ENCODE peak calls at places on chromosomes 11 and 22, in six cellular contexts. R is fibroblast of lung, S is IMR-90, U is GM23338, V is SK-N-SH, P is OCI-LY7. A is an unnamed sample.

GRCh38 chr11:124207102-124207792 is 24.1 kb downstream of the OR10D3 start:
- DNase-seq in R (no peak), S (no peak), U (no peak), V (no peak), P (no peak), A (no peak)

GRCh38 chr22:26330971-26331625 is 98.0 kb upstream of the ASPHD2 start:
- DNase-seq in R (peak), S (peak), U (peak), V (peak), P (peak), A (peak)

GRCh38 chr11:130548491-130548833 is 100.0 kb downstream of the ADAMTS15 start:
- DNase-seq in R (no peak), S (peak), U (no peak), V (no peak), P (no peak), A (no peak)

GRCh38 chr11:31874631-31875191 is 63.6 kb upstream of the PAX6 start:
- DNase-seq in R (no peak), S (no peak), U (no peak), V (no peak), P (no peak), A (no peak)

GRCh38 chr11:105611414-105611813 is 1.5 kb downstream of the GRIA4 start:
- DNase-seq in R (no peak), S (no peak), U (no peak), V (peak), P (no peak), A (no peak)

GRCh38 chr11:1574256-1575242 is 2.5 kb upstream of the DUSP8 start:
- DNase-seq in R (peak), S (peak), U (peak), V (peak), P (peak), A (peak)

GRCh38 chr22:48357196-48357595 is 1470.5 kb downstream of the BRD1 start:
- DNase-seq in R (no peak), S (no peak), U (peak), V (no peak), P (no peak), A (no peak)

GRCh38 chr11:45300715-45301114 is 14.6 kb upstream of the SYT13 start:
- DNase-seq in R (no peak), S (no peak), U (no peak), V (no peak), P (no peak), A (no peak)

GRCh38 chr11:96196074-96196787 is 146.8 kb downstream of the MAML2 start:
- DNase-seq in R (no peak), S (no peak), U (no peak), V (no peak), P (no peak), A (no peak)

GRCh38 chr11:66183581-66184048 is 84.8 kb upstream of the RAB1B start:
- DNase-seq in R (no peak), S (no peak), U (peak), V (no peak), P (peak), A (no peak)

GRCh38 chr22:29026579-29026978 is 35.1 kb downstream of the C22orf31 start:
- DNase-seq in R (no peak), S (no peak), U (no peak), V (no peak), P (no peak), A (no peak)

GRCh38 chr22:19527861-19528417 is 3.7 kb upstream of the CLDN5 start:
- DNase-seq in R (peak), S (peak), U (no peak), V (no peak), P (no peak), A (peak)

GRCh38 chr22:24845036-24845918 is 39.3 kb downstream of the SGSM1 start:
- DNase-seq in R (peak), S (peak), U (no peak), V (no peak), P (no peak), A (peak)

GRCh38 chr11:75262961-75263852 is 22.6 kb downstream of the TPBGL start:
- DNase-seq in R (no peak), S (no peak), U (no peak), V (no peak), P (no peak), A (peak)

GRCh38 chr11:2944953-2945756 is 15.9 kb upstream of the PHLDA2 start:
- DNase-seq in R (peak), S (peak), U (peak), V (peak), P (no peak), A (peak)

GRCh38 chr11:66339686-66340483 is 3.7 kb upstream of the RIN1 start:
- DNase-seq in R (no peak), S (no peak), U (no peak), V (no peak), P (no peak), A (no peak)

GRCh38 chr11:13009921-13010736 is 1.0 kb downstream of the RASSF10 start:
- DNase-seq in R (peak), S (peak), U (peak), V (peak), P (no peak), A (peak)

GRCh38 chr11:108929241-108929640 is 264.4 kb downstream of the DDX10 start:
- DNase-seq in R (peak), S (peak), U (no peak), V (no peak), P (no peak), A (peak)

GRCh38 chr11:10926801-10927200 is 68.9 kb upstream of the ZBED5 start:
- DNase-seq in R (no peak), S (peak), U (no peak), V (no peak), P (no peak), A (peak)

GRCh38 chr11:104663190-104664140 is 234.8 kb downstream of the CASP12 start:
- DNase-seq in R (no peak), S (peak), U (no peak), V (no peak), P (no peak), A (no peak)

GRCh38 chr11:130872961-130873360 is 43.3 kb downstream of the SNX19 start:
- DNase-seq in R (peak), S (peak), U (no peak), V (no peak), P (no peak), A (peak)

GRCh38 chr11:115950660-115951059 is 446.4 kb upstream of the CADM1 start:
- DNase-seq in R (no peak), S (no peak), U (no peak), V (no peak), P (no peak), A (no peak)

GRCh38 chr11:131914299-131914902 is 544.0 kb downstream of the NTM start:
- DNase-seq in R (no peak), S (peak), U (no peak), V (peak), P (no peak), A (peak)

GRCh38 chr22:50207383-50208031 is 6.7 kb downstream of the SELENOO start:
- DNase-seq in R (no peak), S (no peak), U (no peak), V (no peak), P (peak), A (peak)

GRCh38 chr11:17734418-17734911 is at the start of gene KCNC1:
- DNase-seq in R (peak), S (peak), U (peak), V (peak), P (no peak), A (peak)

GRCh38 chr11:95849087-95849825 is 59.0 kb downstream of the CEP57 start:
- DNase-seq in R (peak), S (peak), U (peak), V (peak), P (peak), A (peak)

GRCh38 chr11:14376920-14377319 is 17.9 kb upstream of the RRAS2 start:
- DNase-seq in R (peak), S (no peak), U (no peak), V (no peak), P (no peak), A (peak)

GRCh38 chr11:46380340-46381045 is 976 bp upstream of the MDK start:
- DNase-seq in R (peak), S (no peak), U (peak), V (peak), P (no peak), A (peak)
- H2AFZ ChIP-seq in R (peak), S (peak), U (no peak), V (peak), P (no peak), A (peak)

DNA sequence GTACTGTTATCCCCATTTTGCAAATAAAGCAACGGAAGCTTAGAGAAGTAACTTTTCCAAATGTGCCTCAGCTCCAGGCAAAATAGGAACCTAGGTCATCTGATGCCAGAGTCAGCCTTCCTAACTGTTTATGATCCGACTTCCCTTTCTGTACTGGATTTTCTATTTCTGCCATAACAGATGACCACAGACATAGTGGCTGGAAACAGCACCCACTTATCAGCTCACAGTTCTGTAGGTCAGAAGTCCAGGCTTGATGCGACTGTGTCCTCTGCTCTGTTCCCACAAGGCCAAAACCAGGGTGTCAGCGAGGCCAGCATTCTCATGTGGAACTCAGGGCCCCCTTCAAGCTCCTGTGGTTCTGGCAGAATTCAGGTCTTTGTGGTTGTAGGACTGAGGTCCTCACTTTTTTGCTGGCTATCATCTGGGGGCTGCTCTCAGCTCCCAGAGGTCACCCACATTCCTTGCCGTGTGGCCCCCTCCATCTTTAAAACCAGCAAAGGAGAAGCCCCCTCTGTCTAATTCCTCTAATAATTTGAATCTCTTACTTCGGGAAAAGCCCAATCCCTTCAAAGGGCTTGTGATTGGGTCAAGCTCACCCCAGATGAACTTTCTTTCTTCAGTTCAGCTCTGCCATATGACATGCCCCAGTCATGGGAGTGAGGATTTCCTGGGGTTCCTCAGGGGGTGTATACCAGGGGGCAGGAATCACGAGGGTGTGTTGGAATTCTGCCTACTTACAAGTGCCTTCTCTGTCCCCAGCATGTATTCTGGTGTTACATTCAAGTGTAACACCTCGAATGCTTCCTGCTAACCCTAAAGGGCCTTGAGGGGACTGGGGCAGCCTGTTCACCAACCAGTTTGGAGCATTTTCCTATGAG is 15.3 kb downstream of the KCNJ5 start:
- DNase-seq in R (no peak), S (no peak), U (no peak), V (no peak), P (no peak), A (no peak)
- H3K4me3 ChIP-seq in R (peak), S (no peak), U (peak), V (no peak), P (no peak), A (peak)

GRCh38 chr11:29336727-29337212 is 680.1 kb downstream of the KCNA4 start:
- DNase-seq in R (peak), S (peak), U (no peak), V (no peak), P (no peak), A (no peak)

GRCh38 chr11:29328961-29329441 is 687.8 kb downstream of the KCNA4 start:
- DNase-seq in R (peak), S (peak), U (peak), V (peak), P (peak), A (peak)

GRCh38 chr11:29334781-29335140 is 682.1 kb downstream of the KCNA4 start:
- DNase-seq in R (no peak), S (peak), U (no peak), V (no peak), P (no peak), A (no peak)

GRCh38 chr11:29333993-29334780 is 682.6 kb downstream of the KCNA4 start:
- DNase-seq in R (peak), S (peak), U (peak), V (peak), P (peak), A (no peak)
- TF ChIP-seq CTCF in R (peak), S (peak), U (peak), V (peak), P (peak), A (peak)

DNA sequence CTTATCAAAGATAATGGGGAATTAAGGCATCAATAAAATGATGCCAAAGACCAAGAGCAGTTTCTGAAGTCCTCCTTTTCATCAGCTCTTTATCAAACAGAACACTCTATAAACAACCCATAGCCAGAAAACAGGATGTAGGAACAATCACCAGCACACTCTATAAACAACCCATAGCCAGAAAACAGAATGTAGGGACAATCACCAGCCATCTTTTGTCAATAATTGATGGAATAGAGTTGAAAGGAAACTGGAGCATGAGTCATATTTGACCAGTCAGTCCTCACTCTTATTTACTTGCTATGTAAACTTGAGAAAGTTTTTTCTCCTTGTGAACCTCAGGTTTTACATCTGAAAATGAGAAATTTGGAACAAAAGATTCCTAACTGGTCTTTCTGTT is 10.0 kb downstream of the MS4A2 start:
- DNase-seq in R (no peak), S (no peak), U (no peak), V (no peak), P (no peak), A (no peak)
- H2AFZ ChIP-seq in R (no peak), S (no peak), U (no peak), V (no peak), P (no peak), A (no peak)

GRCh38 chr11:64641596-64642417 is 50.8 kb downstream of the SLC22A12 start:
- DNase-seq in R (no peak), S (no peak), U (no peak), V (no peak), P (no peak), A (peak)
- H3K4me3 ChIP-seq in R (no peak), S (no peak), U (peak), V (no peak), P (no peak), A (no peak)

GRCh38 chr11:73306977-73307322 is 1.1 kb upstream of the ARHGEF17 start:
- DNase-seq in R (no peak), S (no peak), U (no peak), V (no peak), P (no peak), A (no peak)

GRCh38 chr11:73306069-73306468 is 2.0 kb upstream of the ARHGEF17 start:
- DNase-seq in R (no peak), S (no peak), U (peak), V (no peak), P (peak), A (peak)

GRCh38 chr11:73308003-73308962 is at the start of gene ARHGEF17:
- DNase-seq in R (peak), S (peak), U (peak), V (peak), P (no peak), A (peak)

GRCh38 chr11:73308963-73309960 is 1.2 kb downstream of the ARHGEF17 start:
- DNase-seq in R (peak), S (peak), U (peak), V (no peak), P (no peak), A (peak)

GRCh38 chr11:73307323-73308002 is 613 bp upstream of the ARHGEF17 start:
- DNase-seq in R (peak), S (peak), U (peak), V (peak), P (peak), A (peak)
- TF ChIP-seq CTCF in R (peak), S (peak), U (peak), V (peak), P (peak), A (peak)

GRCh38 chr11:67630230-67630942 is 649 bp upstream of the NUDT8 start:
- DNase-seq in R (peak), S (peak), U (peak), V (peak), P (peak), A (peak)

GRCh38 chr11:67631427-67631826 is 1.7 kb upstream of the NUDT8 start:
- DNase-seq in R (no peak), S (no peak), U (no peak), V (no peak), P (no peak), A (peak)

GRCh38 chr11:67629386-67630229 is at the start of gene NUDT8:
- DNase-seq in R (peak), S (peak), U (peak), V (peak), P (peak), A (peak)

GRCh38 chr11:67631853-67632174 is 2.1 kb upstream of the NUDT8 start:
- DNase-seq in R (no peak), S (no peak), U (no peak), V (no peak), P (no peak), A (peak)

GRCh38 chr11:67630943-67631331 is 1.2 kb upstream of the NUDT8 start:
- DNase-seq in R (no peak), S (no peak), U (no peak), V (no peak), P (no peak), A (peak)
- H2AFZ ChIP-seq in R (peak), S (peak), U (peak), V (peak), P (no peak), A (peak)

GRCh38 chr22:45647532-45648225 is 24.0 kb upstream of the ATXN10 start:
- DNase-seq in R (no peak), S (no peak), U (no peak), V (no peak), P (no peak), A (no peak)

GRCh38 chr22:45644714-45645113 is 26.9 kb upstream of the ATXN10 start:
- DNase-seq in R (no peak), S (no peak), U (no peak), V (no peak), P (no peak), A (no peak)

GRCh38 chr22:45645150-45645525 is 26.5 kb upstream of the ATXN10 start:
- DNase-seq in R (no peak), S (no peak), U (peak), V (no peak), P (no peak), A (no peak)

GRCh38 chr22:45648320-45649070 is 23.1 kb upstream of the ATXN10 start:
- DNase-seq in R (no peak), S (no peak), U (no peak), V (peak), P (no peak), A (no peak)

GRCh38 chr22:45645526-45646414 is 25.9 kb upstream of the ATXN10 start:
- DNase-seq in R (no peak), S (peak), U (peak), V (peak), P (peak), A (peak)
- H3K4me3 ChIP-seq in R (no peak), S (no peak), U (peak), V (peak), P (no peak), A (peak)

DNA sequence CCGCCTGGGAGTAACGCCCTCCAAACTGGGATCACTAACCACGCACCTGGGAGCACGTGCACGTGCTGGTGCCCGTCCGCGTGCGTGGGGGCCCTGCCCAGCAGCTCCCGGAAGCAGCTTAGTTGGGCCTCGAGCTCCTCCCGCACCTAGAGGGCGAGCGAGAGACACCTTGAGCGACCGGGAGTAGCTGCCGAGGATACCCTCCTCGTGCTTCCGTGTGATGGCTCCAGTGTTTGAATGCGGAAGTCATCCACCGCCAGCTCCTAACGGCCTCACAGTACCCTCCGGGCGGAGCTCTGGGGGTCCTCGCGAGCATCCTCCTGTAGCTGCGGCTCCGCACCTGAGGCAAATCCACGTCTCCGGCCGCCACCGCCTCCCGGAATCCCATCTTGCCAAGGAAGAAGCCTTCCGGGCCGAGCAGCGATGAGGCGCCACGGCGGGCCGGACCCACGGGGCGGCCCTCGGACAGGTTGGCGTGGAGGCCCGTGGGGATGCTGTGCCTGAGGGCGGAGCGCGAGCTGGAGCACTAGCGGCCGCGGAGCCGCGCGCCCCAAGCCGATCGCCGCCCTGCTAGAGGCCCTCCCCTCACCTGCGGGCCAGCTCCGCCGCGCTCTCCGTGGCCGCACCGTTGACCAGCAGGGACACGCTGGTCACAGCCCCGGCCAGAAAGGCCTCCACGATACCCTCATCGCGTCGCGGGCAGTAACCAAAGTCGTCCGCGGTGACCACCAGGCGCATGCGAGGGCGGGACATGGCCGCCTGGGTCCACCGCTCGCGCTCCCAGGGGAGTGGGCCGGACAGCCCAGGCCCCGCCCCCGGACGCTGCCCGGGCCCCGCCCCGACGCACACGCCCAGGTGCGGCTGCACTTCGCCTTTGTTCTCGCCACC is at the start of gene YDJC:
- DNase-seq in R (peak), S (peak), U (peak), V (peak), P (peak), A (peak)
- TF ChIP-seq CTCF in R (peak), S (peak), U (peak), V (peak), P (peak), A (peak)